ENCODE peak calls at places on chromosomes 1 and 21, in six cellular contexts. R is GM12892; G is body of pancreas; L is stimulated activated CD8-positive, alpha-beta memory T cell treated with anti-CD3 and anti-CD28 coated beads, Interleukin-7, amount 100 ng/mL, for 1 hour; U is activated CD4-positive, alpha-beta T cell treated with anti-CD3 and anti-CD28 coated beads, Interleukin-2, amount 10 ng/mL, durations not matched to agents 7 days and 5 days; B is cardiac muscle cell. P is an unnamed sample.

GRCh38 chr1:175423605-175424004 is 231.0 kb upstream of the KIAA0040 start:
- DNase-seq in R (no peak), G (no peak), L (no peak), U (no peak), B (no peak), P (no peak)

GRCh38 chr1:74091371-74091770 is 106.6 kb downstream of the LRRIQ3 start:
- DNase-seq in R (no peak), G (no peak), L (no peak), U (no peak), B (no peak), P (no peak)

GRCh38 chr1:235703516-235703915 is 53.9 kb upstream of the GNG4 start:
- DNase-seq in R (no peak), G (no peak), L (no peak), U (no peak), B (peak; percentile 43), P (no peak)

GRCh38 chr1:53068314-53069084 is 6.5 kb downstream of the PODN start:
- DNase-seq in R (no peak), G (no peak), L (no peak), U (no peak), B (no peak), P (no peak)

GRCh38 chr1:46497020-46497419 is 7.4 kb downstream of the DMBX1 start:
- DNase-seq in R (no peak), G (no peak), L (no peak), U (no peak), B (no peak), P (no peak)

GRCh38 chr21:25186278-25186677 is 421.0 kb downstream of the MRPL39 start:
- DNase-seq in R (no peak), G (no peak), L (no peak), U (no peak), B (no peak), P (no peak)

GRCh38 chr1:201517631-201518030 is 10.7 kb upstream of the CSRP1 start:
- DNase-seq in R (no peak), G (no peak), L (no peak), U (no peak), B (no peak), P (no peak)

GRCh38 chr1:182826892-182827291 is 12.3 kb upstream of the DHX9 start:
- DNase-seq in R (no peak), G (no peak), L (no peak), U (no peak), B (no peak), P (no peak)

GRCh38 chr1:174191255-174191906 is 32.1 kb downstream of the RABGAP1L start:
- DNase-seq in R (no peak), G (no peak), L (no peak), U (no peak), B (peak; percentile 50), P (no peak)

GRCh38 chr1:9428601-9429368 is 110.5 kb upstream of the SLC25A33 start:
- DNase-seq in R (peak; percentile 84), G (peak; percentile 100), L (peak; percentile 100), U (peak; percentile 100), B (peak; percentile 99), P (peak; percentile 91)

GRCh38 chr1:233172201-233172600 is 123.3 kb downstream of the PCNX2 start:
- DNase-seq in R (no peak), G (no peak), L (no peak), U (no peak), B (peak; percentile 76), P (no peak)

GRCh38 chr1:95631695-95632094 is 397.7 kb downstream of the RWDD3 start:
- DNase-seq in R (no peak), G (no peak), L (no peak), U (no peak), B (no peak), P (no peak)

GRCh38 chr1:221138516-221138915 is 259.3 kb downstream of the HLX start:
- DNase-seq in R (no peak), G (no peak), L (no peak), U (no peak), B (no peak), P (no peak)

GRCh38 chr1:222973561-222973960 is 158.7 kb downstream of the DISP1 start:
- DNase-seq in R (no peak), G (no peak), L (no peak), U (no peak), B (no peak), P (no peak)

GRCh38 chr1:107551491-107551890 is 410.7 kb downstream of the NTNG1 start:
- DNase-seq in R (no peak), G (no peak), L (no peak), U (no peak), B (no peak), P (no peak)

GRCh38 chr1:100423832-100424337 is 71.6 kb downstream of the CDC14A start:
- DNase-seq in R (no peak), G (no peak), L (no peak), U (no peak), B (no peak), P (no peak)

GRCh38 chr1:117060441-117061317 is 553 bp downstream of the TTF2 start:
- DNase-seq in R (no peak), G (no peak), L (no peak), U (peak; percentile 38), B (peak; percentile 52), P (no peak)

GRCh38 chr1:41545996-41546938 is 61.8 kb upstream of the EDN2 start:
- DNase-seq in R (no peak), G (no peak), L (no peak), U (no peak), B (peak; percentile 11), P (no peak)

GRCh38 chr1:180170569-180170968 is 15.9 kb downstream of the QSOX1 start:
- DNase-seq in R (no peak), G (peak; percentile 8), L (no peak), U (no peak), B (no peak), P (no peak)

GRCh38 chr1:41840592-41841246 is 78.0 kb downstream of the HIVEP3 start:
- DNase-seq in R (no peak), G (no peak), L (no peak), U (no peak), B (no peak), P (no peak)

GRCh38 chr1:73044241-73044640 is 761.9 kb upstream of the NEGR1 start:
- DNase-seq in R (no peak), G (no peak), L (no peak), U (no peak), B (peak; percentile 0), P (no peak)

GRCh38 chr1:88685239-88685604 is 1.1 kb downstream of the PKN2 start:
- DNase-seq in R (no peak), G (no peak), L (no peak), U (peak; percentile 16), B (no peak), P (no peak)

GRCh38 chr1:63858153-63858552 is 84.3 kb downstream of the ROR1 start:
- DNase-seq in R (no peak), G (no peak), L (no peak), U (no peak), B (no peak), P (no peak)

GRCh38 chr1:168135982-168136708 is 585 bp downstream of the GPR161 start:
- DNase-seq in R (peak; percentile 23), G (peak; percentile 32), L (no peak), U (peak; percentile 12), B (peak; percentile 36), P (no peak)

GRCh38 chr1:240597153-240597745 is 14.7 kb downstream of the GREM2 start:
- DNase-seq in R (no peak), G (no peak), L (no peak), U (no peak), B (no peak), P (no peak)

GRCh38 chr1:31670583-31670944 is 25.9 kb upstream of the PEF1 start:
- DNase-seq in R (no peak), G (no peak), L (no peak), U (no peak), B (no peak), P (no peak)

GRCh38 chr1:18481921-18482701 is 1.4 kb downstream of the KLHDC7A start:
- DNase-seq in R (no peak), G (no peak), L (no peak), U (no peak), B (no peak), P (no peak)

GRCh38 chr1:46194641-46195179 is 3.5 kb downstream of the POMGNT1 start:
- DNase-seq in R (no peak), G (no peak), L (no peak), U (no peak), B (no peak), P (no peak)

GRCh38 chr1:210405316-210405715 is 76.6 kb downstream of the HHAT start:
- DNase-seq in R (no peak), G (no peak), L (no peak), U (no peak), B (no peak), P (no peak)

P was measured in GM18507.